ENCODE peak calls at places on chromosomes 1 and 21, in seven cellular contexts. K is A549, Y is OCI-LY7, C is IMR-90, Z is SJCRH30, O is right lobe of liver, W is AG04450. M is an unnamed sample.

GRCh38 chr1:205588691-205589445 is 42.9 kb downstream of the ELK4 start:
- DNase-seq in Z (peak; percentile 29), C (peak; percentile 74), W (no peak), K (no peak), Y (peak; percentile 75), O (no peak), M (no peak)

GRCh38 chr1:17903386-17903785 is 148.3 kb downstream of the ACTL8 start:
- DNase-seq in Y (no peak), W (no peak), Z (no peak), C (no peak), O (no peak), K (no peak), M (no peak)

GRCh38 chr1:25875154-25875855 is at the start of gene PAQR7:
- DNase-seq in Y (peak; percentile 46), Z (peak; percentile 47), W (no peak), C (peak; percentile 70), K (peak; percentile 15), O (peak; percentile 89), M (no peak)

GRCh38 chr1:161185732-161186311 is 8.5 kb upstream of the B4GALT3 start:
- DNase-seq in W (no peak), K (no peak), Z (no peak), Y (peak; percentile 78), C (no peak), O (peak; percentile 31), M (no peak)

GRCh38 chr1:29515188-29515955 is 279.1 kb downstream of the PTPRU start:
- DNase-seq in Y (no peak), C (no peak), K (no peak), W (no peak), Z (no peak), O (no peak), M (no peak)

GRCh38 chr1:162142968-162143367 is 73.5 kb downstream of the NOS1AP start:
- DNase-seq in Z (peak; percentile 86), O (no peak), C (no peak), K (no peak), W (no peak), Y (no peak), M (no peak)

GRCh38 chr1:24567792-24568388 is 12.0 kb downstream of the NCMAP start:
- DNase-seq in Z (no peak), O (peak; percentile 91), Y (no peak), C (no peak), K (peak; percentile 36), W (no peak), M (no peak)

GRCh38 chr1:23916209-23917131 is 3.3 kb upstream of the CNR2 start:
- DNase-seq in Z (peak; percentile 78), O (peak; percentile 62), W (peak; percentile 23), C (peak; percentile 58), Y (peak; percentile 93), K (peak; percentile 57), M (peak; percentile 55)

GRCh38 chr1:24294228-24294672 is 24.9 kb upstream of the GRHL3 start:
- DNase-seq in W (peak; percentile 93), C (peak; percentile 98), K (peak; percentile 56), Y (no peak), O (no peak), Z (no peak), M (no peak)

GRCh38 chr1:114439369-114439768 is 71.6 kb downstream of the TRIM33 start:
- DNase-seq in O (no peak), Y (no peak), C (no peak), K (no peak), Z (no peak), W (no peak), M (no peak)

GRCh38 chr1:41343790-41344679 is 17.2 kb upstream of the FOXO6 start:
- DNase-seq in Y (no peak), K (no peak), Z (no peak), W (no peak), O (no peak), C (no peak), M (no peak)

GRCh38 chr1:198072177-198072576 is 84.6 kb upstream of the NEK7 start:
- DNase-seq in Y (no peak), O (no peak), Z (no peak), K (no peak), W (no peak), C (no peak), M (no peak)

GRCh38 chr1:37556712-37557196 is at the start of gene DNALI1:
- DNase-seq in K (no peak), W (peak; percentile 81), Z (peak; percentile 95), C (peak; percentile 88), Y (peak; percentile 24), O (peak; percentile 91), M (peak; percentile 16)

GRCh38 chr1:37177230-37177864 is 143.0 kb upstream of the GRIK3 start:
- DNase-seq in W (no peak), K (peak; percentile 14), Y (peak; percentile 50), C (peak; percentile 1), Z (peak; percentile 15), O (no peak), M (peak; percentile 30)

GRCh38 chr21:31235671-31236450 is 108.2 kb downstream of the TIAM1 start:
- DNase-seq in W (no peak), K (no peak), Y (no peak), O (no peak), Z (no peak), C (no peak), M (no peak)

GRCh38 chr1:95086949-95087533 is 14.3 kb upstream of the ALG14 start:
- DNase-seq in Y (no peak), C (peak; percentile 92), Z (peak; percentile 87), O (no peak), W (peak; percentile 65), K (peak; percentile 72), M (no peak)

GRCh38 chr1:159071970-159072582 is 4.5 kb downstream of the AIM2 start:
- DNase-seq in W (peak; percentile 48), O (no peak), K (peak; percentile 40), Z (no peak), Y (peak; percentile 78), C (peak; percentile 80), M (no peak)

GRCh38 chr1:107359472-107360241 is 218.8 kb downstream of the NTNG1 start:
- DNase-seq in C (no peak), O (no peak), Z (no peak), K (no peak), Y (peak; percentile 85), W (no peak), M (no peak)
- H3K27ac ChIP-seq in C (no peak overlapping the region), O (no peak overlapping the region), Z (no peak overlapping the region), K (no peak overlapping the region), Y (peak overlapping the region; percentile 95), W (no peak overlapping the region), M (no peak overlapping the region)

GRCh38 chr1:91806146-91806545 is 79.8 kb downstream of the TGFBR3 start:
- DNase-seq in W (no peak), Y (no peak), C (no peak), O (no peak), K (no peak), Z (peak; percentile 62), M (no peak)

GRCh38 chr1:91811363-91812025 is 74.5 kb downstream of the TGFBR3 start:
- DNase-seq in Y (no peak), C (no peak), O (no peak), W (no peak), K (no peak), Z (no peak), M (no peak)

GRCh38 chr1:91806777-91807700 is 78.9 kb downstream of the TGFBR3 start:
- DNase-seq in Y (no peak), K (no peak), W (no peak), Z (peak; percentile 50), C (peak; percentile 30), O (no peak), M (no peak)

GRCh38 chr1:91807921-91808620 is 77.9 kb downstream of the TGFBR3 start:
- DNase-seq in Z (no peak), C (no peak), Y (no peak), O (no peak), K (no peak), W (no peak), M (no peak)

DNA sequence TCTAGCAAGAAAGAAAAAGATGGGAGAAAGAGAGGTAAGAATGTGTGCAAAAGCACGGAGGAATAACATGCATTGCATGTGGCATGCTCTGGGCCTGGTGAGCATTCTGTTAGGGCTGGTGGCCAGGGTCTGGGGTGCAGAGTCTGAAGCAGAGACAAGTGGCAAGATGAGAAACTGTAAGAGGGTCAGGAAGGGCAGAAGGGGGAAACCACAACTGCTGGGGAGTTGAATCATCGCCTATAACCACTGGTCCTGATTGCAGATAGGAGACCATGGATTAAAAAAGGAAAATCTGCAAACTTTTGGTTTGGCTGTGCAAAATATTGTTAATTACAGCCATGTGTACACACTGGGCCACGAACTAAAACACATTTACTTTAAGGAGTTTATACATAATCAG is 76.7 kb downstream of the TGFBR3 start:
- DNase-seq in W (no peak), Y (no peak), C (peak; percentile 57), Z (no peak), O (no peak), K (no peak), M (no peak)
- H3K27ac ChIP-seq in W (no peak overlapping the region), Y (no peak overlapping the region), C (no peak overlapping the region), Z (no peak overlapping the region), O (no peak overlapping the region), K (no peak overlapping the region), M (no peak overlapping the region)

DNA sequence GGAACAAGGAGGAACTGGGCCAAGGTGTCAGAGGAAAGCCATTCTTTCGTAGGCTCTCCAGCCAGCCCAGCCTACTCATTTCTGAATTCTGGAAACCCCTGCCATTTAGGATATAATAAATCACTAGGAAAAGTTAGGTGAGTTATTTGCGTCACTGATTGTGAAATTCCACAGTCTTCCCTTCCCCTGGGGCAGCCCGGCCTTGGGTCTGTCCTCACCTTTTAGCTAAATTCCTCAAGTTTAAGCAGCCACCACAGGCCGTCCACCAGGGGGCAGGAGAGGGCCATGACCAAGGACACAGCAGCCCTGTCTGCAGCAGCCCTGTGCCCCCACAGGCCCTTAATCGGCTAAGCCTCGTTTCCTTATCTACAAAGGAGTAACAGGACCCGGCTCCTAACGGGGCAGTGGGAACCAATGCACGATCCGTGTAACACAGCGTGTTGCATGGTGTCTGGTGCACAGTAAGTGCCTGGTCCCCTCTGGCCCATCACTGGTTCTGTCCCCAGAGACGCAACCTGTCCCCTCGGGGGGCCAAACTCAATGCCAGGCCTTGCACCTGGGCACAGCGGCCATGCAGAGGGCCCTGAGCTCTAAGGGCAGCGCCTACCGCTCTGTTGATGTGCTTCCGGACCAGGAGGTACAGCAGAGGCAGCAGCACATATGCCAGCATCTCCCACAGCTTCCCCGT is 18.1 kb downstream of the GPR157 start:
- DNase-seq in K (peak; percentile 77), W (peak; percentile 85), C (peak; percentile 87), Z (peak; percentile 90), Y (peak; percentile 85), O (peak; percentile 92), M (peak; percentile 89)
- H3K27ac ChIP-seq in K (peak overlapping the region; percentile 58), W (peak overlapping the region; percentile 11), C (no peak overlapping the region), Z (no peak overlapping the region), Y (no peak overlapping the region), O (no peak overlapping the region), M (no peak overlapping the region)

GRCh38 chr1:216600730-216601426 is 122.4 kb downstream of the ESRRG start:
- DNase-seq in K (peak; percentile 74), Y (no peak), W (peak; percentile 38), Z (peak; percentile 76), C (peak; percentile 78), O (peak; percentile 85), M (no peak)

GRCh38 chr1:216598448-216598847 is 124.8 kb downstream of the ESRRG start:
- DNase-seq in Z (no peak), Y (no peak), O (no peak), K (no peak), C (no peak), W (no peak), M (no peak)

GRCh38 chr1:216599851-216600250 is 123.4 kb downstream of the ESRRG start:
- DNase-seq in O (no peak), C (no peak), Z (no peak), K (no peak), Y (no peak), W (no peak), M (no peak)

GRCh38 chr1:216601427-216601751 is 121.8 kb downstream of the ESRRG start:
- DNase-seq in Y (no peak), O (no peak), C (no peak), W (no peak), K (no peak), Z (no peak), M (no peak)

GRCh38 chr1:216596298-216596947 is 126.8 kb downstream of the ESRRG start:
- DNase-seq in Y (no peak), Z (no peak), O (no peak), K (no peak), C (peak; percentile 9), W (peak; percentile 23), M (no peak)
- H3K27ac ChIP-seq in Y (no peak overlapping the region), Z (no peak overlapping the region), O (no peak overlapping the region), K (no peak overlapping the region), C (peak overlapping the region; percentile 14), W (no peak overlapping the region), M (no peak overlapping the region)